ENCODE peak calls at places on chromosome 18, in seven cellular contexts. X is body of pancreas, O is HCT116, P is upper lobe of left lung, U is gastrocnemius medialis, B is IMR-90, F is HepG2. R is an unnamed sample. For H3K9me3, the result is how much of the 10 kb centered on the place peaks cover.

GRCh38 chr18:78767648-78768071 is 212.0 kb upstream of the SALL3 start:
- ATAC-seq in X (no peak), O (no peak), P (no peak), U (no peak), B (no peak), F (no peak), R (no peak)

GRCh38 chr18:48771641-48772380 is 179.0 kb downstream of the SMAD7 start:
- ATAC-seq in X (peak), O (no peak), P (peak), U (peak), B (no peak), F (no peak), R (peak)

GRCh38 chr18:12326711-12327460 is 18.8 kb downstream of the TUBB6 start:
- ATAC-seq in X (no peak), O (no peak), P (no peak), U (no peak), B (peak), F (no peak), R (no peak)

GRCh38 chr18:48116873-48117630 is 186.6 kb upstream of the SMAD2 start:
- ATAC-seq in X (no peak), O (no peak), P (no peak), U (no peak), B (no peak), F (no peak), R (no peak)

GRCh38 chr18:54388203-54389142 is 30.8 kb downstream of the C18orf54 start:
- ATAC-seq in X (no peak), O (peak), P (no peak), U (no peak), B (peak), F (peak), R (no peak)

GRCh38 chr18:56286775-56287174 is 351.6 kb downstream of the TXNL1 start:
- ATAC-seq in X (no peak), O (no peak), P (no peak), U (no peak), B (peak), F (no peak), R (no peak)

GRCh38 chr18:9861157-9861556 is 24.6 kb upstream of the TXNDC2 start:
- ATAC-seq in X (no peak), O (no peak), P (no peak), U (no peak), B (no peak), F (no peak), R (no peak)

GRCh38 chr18:36602071-36602470 is 226.7 kb downstream of the TPGS2 start:
- ATAC-seq in X (no peak), O (no peak), P (no peak), U (no peak), B (no peak), F (no peak), R (no peak)

GRCh38 chr18:48790869-48791635 is 159.7 kb downstream of the SMAD7 start:
- ATAC-seq in X (no peak), O (peak), P (no peak), U (no peak), B (no peak), F (no peak), R (peak)

GRCh38 chr18:49207373-49207772 is 253.1 kb downstream of the DYM start:
- ATAC-seq in X (no peak), O (peak), P (peak), U (no peak), B (peak), F (no peak), R (no peak)

GRCh38 chr18:48922801-48923730 is 27.7 kb downstream of the SMAD7 start:
- ATAC-seq in X (peak), O (peak), P (peak), U (no peak), B (peak), F (no peak), R (peak)

GRCh38 chr18:79899609-79900435 is 51.6 kb downstream of the SLC66A2 start:
- ATAC-seq in X (no peak), O (no peak), P (no peak), U (no peak), B (no peak), F (peak), R (no peak)

GRCh38 chr18:24027156-24027555 is 12.6 kb downstream of the TTC39C start:
- ATAC-seq in X (no peak), O (no peak), P (peak), U (peak), B (peak), F (no peak), R (peak)

GRCh38 chr18:79559121-79559835 is 120.3 kb upstream of the CTDP1 start:
- ATAC-seq in X (no peak), O (no peak), P (no peak), U (no peak), B (no peak), F (no peak), R (no peak)

GRCh38 chr18:36660311-36660710 is 168.5 kb downstream of the TPGS2 start:
- ATAC-seq in X (no peak), O (no peak), P (no peak), U (peak), B (no peak), F (no peak), R (peak)

GRCh38 chr18:22446325-22446724 is 28.6 kb upstream of the CTAGE1 start:
- ATAC-seq in X (no peak), O (no peak), P (no peak), U (no peak), B (no peak), F (no peak), R (no peak)

GRCh38 chr18:48202899-48203260 is 206.3 kb downstream of the ZBTB7C start:
- ATAC-seq in X (no peak), O (no peak), P (no peak), U (no peak), B (no peak), F (no peak), R (no peak)

GRCh38 chr18:48942554-48943261 is 8.1 kb downstream of the SMAD7 start:
- ATAC-seq in X (peak), O (peak), P (no peak), U (peak), B (peak), F (peak), R (no peak)

GRCh38 chr18:9353596-9353995 is 19.0 kb downstream of the TWSG1 start:
- ATAC-seq in X (no peak), O (no peak), P (no peak), U (no peak), B (no peak), F (no peak), R (no peak)

GRCh38 chr18:57497372-57498294 is 62.5 kb downstream of the ONECUT2 start:
- ATAC-seq in X (no peak), O (peak), P (no peak), U (peak), B (no peak), F (no peak), R (peak)

GRCh38 chr18:67463829-67464228 is 52.7 kb downstream of the DSEL start:
- ATAC-seq in X (no peak), O (no peak), P (no peak), U (no peak), B (no peak), F (peak), R (no peak)

GRCh38 chr18:76970749-76971148 is 148.4 kb downstream of the ZNF236 start:
- ATAC-seq in X (no peak), O (no peak), P (peak), U (no peak), B (no peak), F (no peak), R (no peak)

GRCh38 chr18:8341481-8342230 is 267.6 kb upstream of the RAB12 start:
- ATAC-seq in X (peak), O (no peak), P (peak), U (no peak), B (peak), F (peak), R (peak)

GRCh38 chr18:9927392-9928063 is 13.7 kb downstream of the VAPA start:
- ATAC-seq in X (no peak), O (no peak), P (no peak), U (no peak), B (no peak), F (no peak), R (no peak)

GRCh38 chr18:35242426-35242825 is 1.6 kb downstream of the ZNF397 start:
- ATAC-seq in X (no peak), O (no peak), P (no peak), U (no peak), B (no peak), F (no peak), R (no peak)
- H3K9me3 ChIP-seq in X (under half), O (under half), P (under half), U (under half), B (under half), F (under half), R (under half)

GRCh38 chr18:75210274-75211001 is at the start of gene TSHZ1:
- ATAC-seq in X (peak), O (peak), P (peak), U (peak), B (peak), F (peak), R (peak)

GRCh38 chr18:75213610-75214009 is 3.0 kb downstream of the TSHZ1 start:
- ATAC-seq in X (no peak), O (no peak), P (no peak), U (no peak), B (no peak), F (no peak), R (no peak)

GRCh38 chr18:75212626-75213110 is 2.1 kb downstream of the TSHZ1 start:
- ATAC-seq in X (no peak), O (no peak), P (no peak), U (no peak), B (no peak), F (no peak), R (no peak)

GRCh38 chr18:75211002-75211621 is 515 bp downstream of the TSHZ1 start:
- ATAC-seq in X (no peak), O (no peak), P (no peak), U (no peak), B (no peak), F (no peak), R (no peak)

GRCh38 chr18:75211721-75212625 is 1.4 kb downstream of the TSHZ1 start:
- ATAC-seq in X (no peak), O (no peak), P (no peak), U (no peak), B (no peak), F (no peak), R (no peak)
- TF ChIP-seq POLR2A in X (peak), O (no peak), P (no peak), U (no peak), B (no peak), F (no peak), R (peak)

DNA sequence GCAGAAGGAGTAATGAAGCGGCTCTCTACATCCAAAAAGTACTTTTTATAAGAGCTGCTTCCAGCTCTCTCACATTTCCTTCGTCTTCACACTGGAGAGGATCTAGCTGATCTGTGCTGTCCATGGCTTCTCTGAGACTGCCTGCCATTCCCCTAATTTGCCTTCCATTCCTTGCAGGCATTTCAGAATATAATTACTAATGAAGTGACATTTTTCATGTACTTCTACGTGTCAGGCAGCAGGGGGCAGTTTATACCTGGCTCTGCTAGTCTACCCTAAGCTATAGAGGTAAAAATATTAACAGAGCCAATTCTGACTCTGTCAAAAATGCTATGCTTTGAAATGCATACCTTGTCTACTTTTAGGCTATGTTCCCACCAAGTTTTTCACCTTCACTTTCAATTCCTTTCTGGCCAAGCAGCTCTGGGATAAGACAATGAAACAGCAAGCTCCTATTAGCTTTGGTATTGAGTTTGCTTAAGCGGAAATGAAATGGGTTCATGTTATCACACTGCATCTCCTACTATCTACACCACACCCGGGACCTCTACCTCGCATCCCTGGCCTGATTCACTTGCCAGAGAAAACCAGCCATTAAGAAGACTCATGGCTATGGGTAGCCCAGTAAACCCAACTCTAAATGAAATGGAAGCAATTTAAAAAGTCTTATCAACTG is 81.9 kb downstream of the MEP1B start:
- ATAC-seq in X (peak), O (peak), P (peak), U (peak), B (peak), F (peak), R (peak)
- H3K27ac ChIP-seq in X (no peak), O (no peak), P (no peak), U (no peak), B (no peak), F (no peak), R (no peak)

GRCh38 chr18:14944838-14945237 is 196.9 kb downstream of the ANKRD30B start:
- ATAC-seq in X (no peak), O (no peak), P (no peak), U (no peak), B (no peak), F (no peak), R (no peak)
- H3K9me3 ChIP-seq in X (under half), O (under half), P (under half), U (under half), B (under half), F (under half), R (under half)

GRCh38 chr18:3450358-3451107 is 561 bp downstream of the TGIF1 start:
- ATAC-seq in X (no peak), O (no peak), P (no peak), U (peak), B (no peak), F (peak), R (no peak)
- TF ChIP-seq POLR2A in X (no peak), O (no peak), P (no peak), U (peak), B (no peak), F (peak), R (no peak)

GRCh38 chr18:69388222-69388621 is 12.5 kb upstream of the DOK6 start:
- ATAC-seq in X (no peak), O (no peak), P (no peak), U (no peak), B (no peak), F (no peak), R (no peak)
- H3K27ac ChIP-seq in X (no peak), O (no peak), P (no peak), U (no peak), B (no peak), F (no peak), R (no peak)

DNA sequence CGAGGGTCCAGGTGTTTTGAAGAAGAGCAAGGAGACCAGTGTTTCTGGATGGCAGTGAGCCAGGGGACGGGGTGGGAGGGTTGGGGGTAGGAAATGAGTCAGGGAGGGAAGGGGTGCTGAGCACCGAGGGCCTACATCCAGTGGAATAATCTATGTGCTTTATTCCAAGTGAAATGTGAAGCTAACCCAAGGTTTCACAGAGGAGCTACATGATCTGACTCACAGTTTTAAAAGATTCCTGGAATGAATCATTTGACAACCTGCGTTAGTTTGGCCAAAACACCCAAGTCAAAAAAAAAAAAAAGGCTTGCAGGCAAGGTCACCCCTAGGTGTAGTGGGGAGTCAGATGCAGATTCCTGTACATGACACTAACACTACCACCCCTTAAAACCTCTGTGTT is 419.7 kb upstream of the MEX3C start:
- ATAC-seq in X (no peak), O (no peak), P (no peak), U (no peak), B (no peak), F (no peak), R (no peak)
- H3K9me3 ChIP-seq in X (under half), O (under half), P (under half), U (under half), B (under half), F (under half), R (under half)

GRCh38 chr18:63099026-63099840 is 220.3 kb downstream of the BCL2 start:
- ATAC-seq in X (peak), O (no peak), P (peak), U (no peak), B (no peak), F (peak), R (no peak)

GRCh38 chr18:63101811-63102210 is 217.8 kb downstream of the BCL2 start:
- ATAC-seq in X (no peak), O (no peak), P (no peak), U (no peak), B (no peak), F (no peak), R (no peak)

GRCh38 chr18:63098014-63098981 is 221.3 kb downstream of the BCL2 start:
- ATAC-seq in X (no peak), O (no peak), P (no peak), U (no peak), B (no peak), F (no peak), R (peak)

GRCh38 chr18:63100626-63100900 is 219.0 kb downstream of the BCL2 start:
- ATAC-seq in X (no peak), O (no peak), P (no peak), U (no peak), B (no peak), F (no peak), R (no peak)

GRCh38 chr18:63099848-63100625 is 219.5 kb downstream of the BCL2 start:
- ATAC-seq in X (peak), O (no peak), P (peak), U (peak), B (no peak), F (peak), R (no peak)
- TF ChIP-seq POLR2A in X (peak), O (no peak), P (no peak), U (no peak), B (no peak), F (no peak), R (no peak)

DNA sequence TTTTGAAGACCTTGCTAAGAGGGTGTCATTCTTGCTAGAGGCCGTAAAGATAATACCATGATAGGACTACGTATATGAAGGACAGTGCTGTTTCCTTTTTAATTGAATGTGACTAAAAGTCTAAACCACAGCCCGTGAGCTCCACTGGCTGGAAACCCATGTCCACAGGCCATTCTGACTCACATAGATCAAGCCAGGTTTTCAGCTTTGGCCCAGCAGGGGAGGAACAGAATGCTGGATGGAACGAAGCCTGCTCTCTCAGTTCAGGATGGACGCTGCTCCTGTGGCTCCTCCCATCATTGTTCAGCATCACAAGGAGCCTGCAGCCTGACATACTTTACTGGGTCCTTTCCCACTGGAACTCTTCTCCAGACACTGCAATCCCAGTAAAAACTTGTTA is 47.6 kb downstream of the ALPK2 start:
- ATAC-seq in X (no peak), O (peak), P (no peak), U (peak), B (peak), F (no peak), R (no peak)
- H3K27ac ChIP-seq in X (no peak), O (peak), P (no peak), U (peak), B (peak), F (no peak), R (no peak)

GRCh38 chr18:71503222-71503621 is 1040.9 kb downstream of the CBLN2 start:
- ATAC-seq in X (no peak), O (no peak), P (no peak), U (no peak), B (no peak), F (no peak), R (no peak)
- H3K9me3 ChIP-seq in X (under half), O (under half), P (under half), U (under half), B (under half), F (under half), R (under half)